ENCODE peak calls at places on chromosomes 7 and 10, in eight cellular contexts. One of them, this sample, is unnamed.

GRCh38 chr10:132987671-132988571 is 45.6 kb upstream of the CFAP46 start:
- DNase-seq in activated CD4-positive, CD25-positive, alpha-beta regulatory T cell treated with anti-CD3 and anti-CD28 coated beads, Interleukin-2, amount 50 U/mL, for 72 hours: no peak
- DNase-seq in GM04503: peak; percentile 89
- DNase-seq in T-helper 1 cell: no peak
- DNase-seq in ELR: peak; percentile 76
- DNase-seq in left kidney: no peak
- DNase-seq in GM19239: no peak
- DNase-seq in stimulated activated CD4-positive, alpha-beta T cell treated with anti-CD3 and anti-CD28 coated beads, Interleukin-4, amount 100 ng/mL, for 1 hour: no peak
- DNase-seq in this sample: no peak

GRCh38 chr10:99858849-99859248 is 76.4 kb downstream of the ABCC2 start:
- DNase-seq in ELR: no peak
- DNase-seq in T-helper 1 cell: no peak
- DNase-seq in left kidney: peak; percentile 83
- DNase-seq in GM19239: no peak
- DNase-seq in stimulated activated CD4-positive, alpha-beta T cell treated with anti-CD3 and anti-CD28 coated beads, Interleukin-4, amount 100 ng/mL, for 1 hour: no peak
- DNase-seq in activated CD4-positive, CD25-positive, alpha-beta regulatory T cell treated with anti-CD3 and anti-CD28 coated beads, Interleukin-2, amount 50 U/mL, for 72 hours: no peak
- DNase-seq in GM04503: no peak
- DNase-seq in this sample: no peak

GRCh38 chr10:36612436-36612835 is 513.0 kb upstream of the ANKRD30A start:
- DNase-seq in stimulated activated CD4-positive, alpha-beta T cell treated with anti-CD3 and anti-CD28 coated beads, Interleukin-4, amount 100 ng/mL, for 1 hour: no peak
- DNase-seq in GM04503: no peak
- DNase-seq in GM19239: no peak
- DNase-seq in ELR: no peak
- DNase-seq in activated CD4-positive, CD25-positive, alpha-beta regulatory T cell treated with anti-CD3 and anti-CD28 coated beads, Interleukin-2, amount 50 U/mL, for 72 hours: no peak
- DNase-seq in left kidney: no peak
- DNase-seq in T-helper 1 cell: no peak
- DNase-seq in this sample: no peak

GRCh38 chr10:60107308-60107976 is 201.1 kb upstream of the CCDC6 start:
- DNase-seq in GM04503: no peak
- DNase-seq in ELR: no peak
- DNase-seq in GM19239: no peak
- DNase-seq in activated CD4-positive, CD25-positive, alpha-beta regulatory T cell treated with anti-CD3 and anti-CD28 coated beads, Interleukin-2, amount 50 U/mL, for 72 hours: no peak
- DNase-seq in left kidney: no peak
- DNase-seq in stimulated activated CD4-positive, alpha-beta T cell treated with anti-CD3 and anti-CD28 coated beads, Interleukin-4, amount 100 ng/mL, for 1 hour: no peak
- DNase-seq in T-helper 1 cell: no peak
- DNase-seq in this sample: no peak

GRCh38 chr10:132872658-132873057 is 69.7 kb downstream of the CFAP46 start:
- DNase-seq in stimulated activated CD4-positive, alpha-beta T cell treated with anti-CD3 and anti-CD28 coated beads, Interleukin-4, amount 100 ng/mL, for 1 hour: no peak
- DNase-seq in left kidney: no peak
- DNase-seq in T-helper 1 cell: no peak
- DNase-seq in ELR: no peak
- DNase-seq in GM19239: no peak
- DNase-seq in GM04503: no peak
- DNase-seq in activated CD4-positive, CD25-positive, alpha-beta regulatory T cell treated with anti-CD3 and anti-CD28 coated beads, Interleukin-2, amount 50 U/mL, for 72 hours: no peak
- DNase-seq in this sample: no peak

GRCh38 chr7:54944179-54944578 is 74.6 kb upstream of the EGFR start:
- DNase-seq in ELR: no peak
- DNase-seq in GM04503: no peak
- DNase-seq in GM19239: no peak
- DNase-seq in T-helper 1 cell: no peak
- DNase-seq in stimulated activated CD4-positive, alpha-beta T cell treated with anti-CD3 and anti-CD28 coated beads, Interleukin-4, amount 100 ng/mL, for 1 hour: no peak
- DNase-seq in left kidney: peak; percentile 42
- DNase-seq in activated CD4-positive, CD25-positive, alpha-beta regulatory T cell treated with anti-CD3 and anti-CD28 coated beads, Interleukin-2, amount 50 U/mL, for 72 hours: no peak
- DNase-seq in this sample: no peak

GRCh38 chr10:55551603-55552002 is 750.6 kb upstream of the PCDH15 start:
- DNase-seq in T-helper 1 cell: no peak
- DNase-seq in stimulated activated CD4-positive, alpha-beta T cell treated with anti-CD3 and anti-CD28 coated beads, Interleukin-4, amount 100 ng/mL, for 1 hour: no peak
- DNase-seq in left kidney: no peak
- DNase-seq in ELR: no peak
- DNase-seq in GM04503: no peak
- DNase-seq in GM19239: no peak
- DNase-seq in activated CD4-positive, CD25-positive, alpha-beta regulatory T cell treated with anti-CD3 and anti-CD28 coated beads, Interleukin-2, amount 50 U/mL, for 72 hours: no peak
- DNase-seq in this sample: no peak

GRCh38 chr7:16970732-16971495 is 89.1 kb upstream of the AGR3 start:
- DNase-seq in left kidney: no peak
- DNase-seq in GM04503: no peak
- DNase-seq in activated CD4-positive, CD25-positive, alpha-beta regulatory T cell treated with anti-CD3 and anti-CD28 coated beads, Interleukin-2, amount 50 U/mL, for 72 hours: no peak
- DNase-seq in T-helper 1 cell: no peak
- DNase-seq in ELR: no peak
- DNase-seq in GM19239: no peak
- DNase-seq in stimulated activated CD4-positive, alpha-beta T cell treated with anti-CD3 and anti-CD28 coated beads, Interleukin-4, amount 100 ng/mL, for 1 hour: no peak
- DNase-seq in this sample: no peak

GRCh38 chr7:44587843-44588711 is 6.0 kb upstream of the TMED4 start:
- DNase-seq in stimulated activated CD4-positive, alpha-beta T cell treated with anti-CD3 and anti-CD28 coated beads, Interleukin-4, amount 100 ng/mL, for 1 hour: peak; percentile 50
- DNase-seq in activated CD4-positive, CD25-positive, alpha-beta regulatory T cell treated with anti-CD3 and anti-CD28 coated beads, Interleukin-2, amount 50 U/mL, for 72 hours: no peak
- DNase-seq in left kidney: peak; percentile 60
- DNase-seq in GM19239: no peak
- DNase-seq in T-helper 1 cell: peak; percentile 73
- DNase-seq in ELR: peak; percentile 79
- DNase-seq in GM04503: no peak
- DNase-seq in this sample: no peak

GRCh38 chr7:29917583-29917982 is 72.0 kb downstream of the SCRN1 start:
- DNase-seq in GM04503: no peak
- DNase-seq in left kidney: no peak
- DNase-seq in stimulated activated CD4-positive, alpha-beta T cell treated with anti-CD3 and anti-CD28 coated beads, Interleukin-4, amount 100 ng/mL, for 1 hour: no peak
- DNase-seq in activated CD4-positive, CD25-positive, alpha-beta regulatory T cell treated with anti-CD3 and anti-CD28 coated beads, Interleukin-2, amount 50 U/mL, for 72 hours: no peak
- DNase-seq in ELR: no peak
- DNase-seq in T-helper 1 cell: no peak
- DNase-seq in GM19239: no peak
- DNase-seq in this sample: no peak

GRCh38 chr7:81725003-81725402 is 44.8 kb downstream of the HGF start:
- DNase-seq in ELR: peak; percentile 4
- DNase-seq in T-helper 1 cell: no peak
- DNase-seq in GM04503: no peak
- DNase-seq in left kidney: no peak
- DNase-seq in stimulated activated CD4-positive, alpha-beta T cell treated with anti-CD3 and anti-CD28 coated beads, Interleukin-4, amount 100 ng/mL, for 1 hour: no peak
- DNase-seq in GM19239: no peak
- DNase-seq in activated CD4-positive, CD25-positive, alpha-beta regulatory T cell treated with anti-CD3 and anti-CD28 coated beads, Interleukin-2, amount 50 U/mL, for 72 hours: no peak
- DNase-seq in this sample: no peak

GRCh38 chr7:128676665-128677064 is 4.6 kb downstream of the GARIN1A start:
- DNase-seq in activated CD4-positive, CD25-positive, alpha-beta regulatory T cell treated with anti-CD3 and anti-CD28 coated beads, Interleukin-2, amount 50 U/mL, for 72 hours: no peak
- DNase-seq in GM19239: no peak
- DNase-seq in T-helper 1 cell: no peak
- DNase-seq in left kidney: no peak
- DNase-seq in stimulated activated CD4-positive, alpha-beta T cell treated with anti-CD3 and anti-CD28 coated beads, Interleukin-4, amount 100 ng/mL, for 1 hour: no peak
- DNase-seq in ELR: no peak
- DNase-seq in GM04503: no peak
- DNase-seq in this sample: no peak

GRCh38 chr10:96313348-96313747 is 9.1 kb downstream of the DNTT start:
- DNase-seq in GM19239: no peak
- DNase-seq in left kidney: no peak
- DNase-seq in T-helper 1 cell: no peak
- DNase-seq in stimulated activated CD4-positive, alpha-beta T cell treated with anti-CD3 and anti-CD28 coated beads, Interleukin-4, amount 100 ng/mL, for 1 hour: no peak
- DNase-seq in activated CD4-positive, CD25-positive, alpha-beta regulatory T cell treated with anti-CD3 and anti-CD28 coated beads, Interleukin-2, amount 50 U/mL, for 72 hours: no peak
- DNase-seq in ELR: no peak
- DNase-seq in GM04503: no peak
- DNase-seq in this sample: no peak

GRCh38 chr7:15284406-15284805 is 277.4 kb downstream of the AGMO start:
- DNase-seq in ELR: no peak
- DNase-seq in activated CD4-positive, CD25-positive, alpha-beta regulatory T cell treated with anti-CD3 and anti-CD28 coated beads, Interleukin-2, amount 50 U/mL, for 72 hours: no peak
- DNase-seq in T-helper 1 cell: no peak
- DNase-seq in GM19239: no peak
- DNase-seq in left kidney: no peak
- DNase-seq in stimulated activated CD4-positive, alpha-beta T cell treated with anti-CD3 and anti-CD28 coated beads, Interleukin-4, amount 100 ng/mL, for 1 hour: no peak
- DNase-seq in GM04503: no peak
- DNase-seq in this sample: no peak

GRCh38 chr10:6924166-6924565 is 344.1 kb upstream of the PRKCQ start:
- DNase-seq in GM19239: no peak
- DNase-seq in GM04503: peak; percentile 6
- DNase-seq in left kidney: no peak
- DNase-seq in ELR: peak; percentile 20
- DNase-seq in activated CD4-positive, CD25-positive, alpha-beta regulatory T cell treated with anti-CD3 and anti-CD28 coated beads, Interleukin-2, amount 50 U/mL, for 72 hours: no peak
- DNase-seq in stimulated activated CD4-positive, alpha-beta T cell treated with anti-CD3 and anti-CD28 coated beads, Interleukin-4, amount 100 ng/mL, for 1 hour: no peak
- DNase-seq in T-helper 1 cell: no peak
- DNase-seq in this sample: no peak

GRCh38 chr10:36534471-36535002 is 590.9 kb upstream of the ANKRD30A start:
- DNase-seq in stimulated activated CD4-positive, alpha-beta T cell treated with anti-CD3 and anti-CD28 coated beads, Interleukin-4, amount 100 ng/mL, for 1 hour: no peak
- DNase-seq in ELR: peak; percentile 86
- DNase-seq in GM19239: peak; percentile 13
- DNase-seq in T-helper 1 cell: peak; percentile 2
- DNase-seq in left kidney: peak; percentile 18
- DNase-seq in GM04503: peak; percentile 44
- DNase-seq in activated CD4-positive, CD25-positive, alpha-beta regulatory T cell treated with anti-CD3 and anti-CD28 coated beads, Interleukin-2, amount 50 U/mL, for 72 hours: no peak
- DNase-seq in this sample: no peak

GRCh38 chr7:7895754-7896153 is 72.8 kb upstream of the GLCCI1 start:
- DNase-seq in GM19239: no peak
- DNase-seq in GM04503: no peak
- DNase-seq in T-helper 1 cell: no peak
- DNase-seq in stimulated activated CD4-positive, alpha-beta T cell treated with anti-CD3 and anti-CD28 coated beads, Interleukin-4, amount 100 ng/mL, for 1 hour: no peak
- DNase-seq in left kidney: no peak
- DNase-seq in ELR: no peak
- DNase-seq in activated CD4-positive, CD25-positive, alpha-beta regulatory T cell treated with anti-CD3 and anti-CD28 coated beads, Interleukin-2, amount 50 U/mL, for 72 hours: no peak
- DNase-seq in this sample: no peak

GRCh38 chr7:40646717-40647116 is 511.9 kb downstream of the SUGCT start:
- DNase-seq in stimulated activated CD4-positive, alpha-beta T cell treated with anti-CD3 and anti-CD28 coated beads, Interleukin-4, amount 100 ng/mL, for 1 hour: no peak
- DNase-seq in ELR: peak; percentile 15
- DNase-seq in GM04503: no peak
- DNase-seq in T-helper 1 cell: no peak
- DNase-seq in activated CD4-positive, CD25-positive, alpha-beta regulatory T cell treated with anti-CD3 and anti-CD28 coated beads, Interleukin-2, amount 50 U/mL, for 72 hours: no peak
- DNase-seq in GM19239: no peak
- DNase-seq in left kidney: no peak
- DNase-seq in this sample: no peak

GRCh38 chr7:77933394-77933793 is 134.8 kb downstream of the PHTF2 start:
- DNase-seq in activated CD4-positive, CD25-positive, alpha-beta regulatory T cell treated with anti-CD3 and anti-CD28 coated beads, Interleukin-2, amount 50 U/mL, for 72 hours: no peak
- DNase-seq in GM04503: peak; percentile 24
- DNase-seq in T-helper 1 cell: no peak
- DNase-seq in ELR: peak; percentile 79
- DNase-seq in stimulated activated CD4-positive, alpha-beta T cell treated with anti-CD3 and anti-CD28 coated beads, Interleukin-4, amount 100 ng/mL, for 1 hour: no peak
- DNase-seq in left kidney: no peak
- DNase-seq in GM19239: no peak
- DNase-seq in this sample: no peak

GRCh38 chr10:5684971-5685763 is 529 bp downstream of the TASOR2 start:
- DNase-seq in left kidney: peak; percentile 88
- DNase-seq in T-helper 1 cell: peak; percentile 78
- DNase-seq in GM19239: no peak
- DNase-seq in ELR: peak; percentile 82
- DNase-seq in stimulated activated CD4-positive, alpha-beta T cell treated with anti-CD3 and anti-CD28 coated beads, Interleukin-4, amount 100 ng/mL, for 1 hour: peak; percentile 64
- DNase-seq in GM04503: peak; percentile 28
- DNase-seq in activated CD4-positive, CD25-positive, alpha-beta regulatory T cell treated with anti-CD3 and anti-CD28 coated beads, Interleukin-2, amount 50 U/mL, for 72 hours: peak; percentile 70
- DNase-seq in this sample: peak; percentile 38

GRCh38 chr10:130935897-130936550 is 375.5 kb downstream of the TCERG1L start:
- DNase-seq in ELR: no peak
- DNase-seq in stimulated activated CD4-positive, alpha-beta T cell treated with anti-CD3 and anti-CD28 coated beads, Interleukin-4, amount 100 ng/mL, for 1 hour: no peak
- DNase-seq in left kidney: no peak
- DNase-seq in GM04503: no peak
- DNase-seq in GM19239: no peak
- DNase-seq in activated CD4-positive, CD25-positive, alpha-beta regulatory T cell treated with anti-CD3 and anti-CD28 coated beads, Interleukin-2, amount 50 U/mL, for 72 hours: no peak
- DNase-seq in T-helper 1 cell: no peak
- DNase-seq in this sample: no peak

GRCh38 chr7:111872837-111873646 is 310.8 kb upstream of the IMMP2L start:
- DNase-seq in activated CD4-positive, CD25-positive, alpha-beta regulatory T cell treated with anti-CD3 and anti-CD28 coated beads, Interleukin-2, amount 50 U/mL, for 72 hours: no peak
- DNase-seq in GM04503: no peak
- DNase-seq in GM19239: no peak
- DNase-seq in ELR: no peak
- DNase-seq in T-helper 1 cell: no peak
- DNase-seq in left kidney: no peak
- DNase-seq in stimulated activated CD4-positive, alpha-beta T cell treated with anti-CD3 and anti-CD28 coated beads, Interleukin-4, amount 100 ng/mL, for 1 hour: no peak
- DNase-seq in this sample: no peak

GRCh38 chr7:7862393-7862792 is 106.2 kb upstream of the GLCCI1 start:
- DNase-seq in ELR: no peak
- DNase-seq in stimulated activated CD4-positive, alpha-beta T cell treated with anti-CD3 and anti-CD28 coated beads, Interleukin-4, amount 100 ng/mL, for 1 hour: no peak
- DNase-seq in left kidney: no peak
- DNase-seq in T-helper 1 cell: no peak
- DNase-seq in activated CD4-positive, CD25-positive, alpha-beta regulatory T cell treated with anti-CD3 and anti-CD28 coated beads, Interleukin-2, amount 50 U/mL, for 72 hours: no peak
- DNase-seq in GM04503: no peak
- DNase-seq in GM19239: no peak
- DNase-seq in this sample: no peak

GRCh38 chr10:79155301-79156081 is 86.7 kb downstream of the ZMIZ1 start:
- DNase-seq in ELR: peak; percentile 80
- DNase-seq in GM19239: no peak
- DNase-seq in left kidney: no peak
- DNase-seq in GM04503: no peak
- DNase-seq in activated CD4-positive, CD25-positive, alpha-beta regulatory T cell treated with anti-CD3 and anti-CD28 coated beads, Interleukin-2, amount 50 U/mL, for 72 hours: no peak
- DNase-seq in T-helper 1 cell: no peak
- DNase-seq in stimulated activated CD4-positive, alpha-beta T cell treated with anti-CD3 and anti-CD28 coated beads, Interleukin-4, amount 100 ng/mL, for 1 hour: no peak
- DNase-seq in this sample: no peak

GRCh38 chr10:112782176-112782907 is 167.7 kb upstream of the TCF7L2 start:
- DNase-seq in ELR: no peak
- DNase-seq in GM19239: no peak
- DNase-seq in stimulated activated CD4-positive, alpha-beta T cell treated with anti-CD3 and anti-CD28 coated beads, Interleukin-4, amount 100 ng/mL, for 1 hour: no peak
- DNase-seq in left kidney: no peak
- DNase-seq in activated CD4-positive, CD25-positive, alpha-beta regulatory T cell treated with anti-CD3 and anti-CD28 coated beads, Interleukin-2, amount 50 U/mL, for 72 hours: no peak
- DNase-seq in GM04503: no peak
- DNase-seq in T-helper 1 cell: no peak
- DNase-seq in this sample: no peak

GRCh38 chr10:77643795-77644468 is 6.3 kb upstream of the KCNMA1 start:
- DNase-seq in activated CD4-positive, CD25-positive, alpha-beta regulatory T cell treated with anti-CD3 and anti-CD28 coated beads, Interleukin-2, amount 50 U/mL, for 72 hours: no peak
- DNase-seq in T-helper 1 cell: peak; percentile 6
- DNase-seq in GM19239: no peak
- DNase-seq in GM04503: no peak
- DNase-seq in stimulated activated CD4-positive, alpha-beta T cell treated with anti-CD3 and anti-CD28 coated beads, Interleukin-4, amount 100 ng/mL, for 1 hour: no peak
- DNase-seq in left kidney: peak; percentile 79
- DNase-seq in ELR: peak; percentile 85
- DNase-seq in this sample: no peak

GRCh38 chr10:23338155-23338828 is 6.3 kb downstream of the C10orf67 start:
- DNase-seq in stimulated activated CD4-positive, alpha-beta T cell treated with anti-CD3 and anti-CD28 coated beads, Interleukin-4, amount 100 ng/mL, for 1 hour: no peak
- DNase-seq in ELR: peak; percentile 86
- DNase-seq in activated CD4-positive, CD25-positive, alpha-beta regulatory T cell treated with anti-CD3 and anti-CD28 coated beads, Interleukin-2, amount 50 U/mL, for 72 hours: no peak
- DNase-seq in GM19239: no peak
- DNase-seq in GM04503: no peak
- DNase-seq in T-helper 1 cell: no peak
- DNase-seq in left kidney: no peak
- DNase-seq in this sample: no peak

GRCh38 chr7:141483044-141483443 is 68.2 kb upstream of the AGK start:
- DNase-seq in GM19239: no peak
- DNase-seq in activated CD4-positive, CD25-positive, alpha-beta regulatory T cell treated with anti-CD3 and anti-CD28 coated beads, Interleukin-2, amount 50 U/mL, for 72 hours: no peak
- DNase-seq in stimulated activated CD4-positive, alpha-beta T cell treated with anti-CD3 and anti-CD28 coated beads, Interleukin-4, amount 100 ng/mL, for 1 hour: no peak
- DNase-seq in T-helper 1 cell: peak; percentile 14
- DNase-seq in ELR: peak; percentile 16
- DNase-seq in GM04503: no peak
- DNase-seq in left kidney: no peak
- DNase-seq in this sample: no peak

GRCh38 chr10:71078454-71079145 is 133.8 kb upstream of the UNC5B start:
- DNase-seq in left kidney: no peak
- DNase-seq in activated CD4-positive, CD25-positive, alpha-beta regulatory T cell treated with anti-CD3 and anti-CD28 coated beads, Interleukin-2, amount 50 U/mL, for 72 hours: peak; percentile 4
- DNase-seq in ELR: no peak
- DNase-seq in stimulated activated CD4-positive, alpha-beta T cell treated with anti-CD3 and anti-CD28 coated beads, Interleukin-4, amount 100 ng/mL, for 1 hour: no peak
- DNase-seq in GM04503: no peak
- DNase-seq in GM19239: no peak
- DNase-seq in T-helper 1 cell: no peak
- DNase-seq in this sample: no peak